ENCODE peak calls at places on chromosomes 11 and 22, in five cellular contexts. Q, E, C, N and A are unnamed samples.

GRCh38 chr11:70267405-70267950 is 3.0 kb upstream of the PPFIA1 start:
- DNase-seq in N (no peak), C (no peak), Q (no peak), E (no peak), A (no peak)

GRCh38 chr11:103959279-103959930 is 77.0 kb upstream of the DDI1 start:
- DNase-seq in E (no peak), N (no peak), Q (no peak), C (no peak), A (no peak)

GRCh38 chr22:22932512-22932941 is 44.9 kb downstream of the IGLL5 start:
- DNase-seq in N (no peak), E (no peak), C (no peak), Q (no peak), A (no peak)

GRCh38 chr11:1442163-1442562 is 44.4 kb downstream of the MOB2 start:
- DNase-seq in N (no peak), C (no peak), E (no peak), Q (no peak), A (no peak)

GRCh38 chr11:73996161-73996747 is 12.6 kb downstream of the UCP3 start:
- DNase-seq in N (no peak), Q (no peak), C (no peak), E (no peak), A (no peak)

GRCh38 chr22:43474161-43475101 is 62.6 kb downstream of the MPPED1 start:
- DNase-seq in C (no peak), E (no peak), Q (no peak), N (no peak), A (no peak)

GRCh38 chr11:112200252-112200651 is 24.9 kb downstream of the BCO2 start:
- DNase-seq in C (no peak), N (no peak), Q (no peak), E (no peak), A (no peak)

GRCh38 chr11:57511741-57512430 is 3.6 kb downstream of the SLC43A1 start:
- DNase-seq in N (no peak), C (no peak), Q (no peak), E (no peak), A (no peak)

GRCh38 chr22:39469681-39470461 is 13.1 kb downstream of the MGAT3 start:
- DNase-seq in C (peak; percentile 51), N (no peak), E (no peak), Q (no peak), A (peak; percentile 62)

GRCh38 chr22:32482708-32483107 is 8.1 kb downstream of the FBXO7 start:
- DNase-seq in E (peak; percentile 10), C (no peak), N (no peak), Q (no peak), A (no peak)

GRCh38 chr11:31856248-31856647 is 45.1 kb upstream of the PAX6 start:
- DNase-seq in E (no peak), C (no peak), N (no peak), Q (no peak), A (no peak)

GRCh38 chr11:15654397-15654915 is 539.7 kb downstream of the INSC start:
- DNase-seq in Q (no peak), C (no peak), E (no peak), N (no peak), A (no peak)

GRCh38 chr11:93936416-93936815 is 84.7 kb upstream of the HEPHL1 start:
- DNase-seq in N (no peak), E (no peak), Q (no peak), C (no peak), A (no peak)

GRCh38 chr11:12372111-12372510 is 5.3 kb upstream of the PARVA start:
- DNase-seq in C (no peak), N (no peak), E (no peak), Q (no peak), A (no peak)

GRCh38 chr22:33421859-33422258 is 363.7 kb upstream of the SYN3 start:
- DNase-seq in Q (no peak), C (no peak), N (no peak), E (no peak), A (no peak)